ENCODE peak calls at places on chromosomes 4 and X, in nine cellular contexts. E, R, K, U, Y, C, W, A and F are unnamed samples.

GRCh38 chr4:159764343-159764952 is 661.6 kb downstream of the RAPGEF2 start:
- DNase-seq in E (no peak), W (no peak), Y (no peak), U (peak), A (no peak), R (no peak), C (peak), K (peak), F (no peak)

GRCh38 chrX:48747415-48748026 is 14.0 kb upstream of the GLOD5 start:
- DNase-seq in E (no peak), Y (no peak), R (no peak), W (no peak), A (no peak), C (no peak), K (no peak), U (no peak), F (no peak)

GRCh38 chr4:1578968-1579833 is 104.9 kb downstream of the FAM53A start:
- DNase-seq in U (no peak), R (no peak), K (peak), W (peak), C (no peak), Y (peak), E (peak), A (peak), F (no peak)

GRCh38 chr4:73707918-73708577 is 32.3 kb upstream of the CXCL8 start:
- DNase-seq in E (no peak), Y (no peak), U (no peak), R (peak), W (peak), A (no peak), C (no peak), K (no peak), F (no peak)

GRCh38 chr4:73259552-73260140 is 1.0 kb upstream of the ANKRD17 start:
- DNase-seq in Y (no peak), E (no peak), K (no peak), U (no peak), C (no peak), W (no peak), R (no peak), A (peak), F (no peak)

GRCh38 chrX:9466115-9466495 is 1.2 kb downstream of the TBL1X start:
- DNase-seq in E (peak), Y (no peak), R (no peak), A (peak), U (no peak), W (peak), C (no peak), K (peak), F (peak)

GRCh38 chrX:49072712-49073095 is 1.1 kb downstream of the PRAF2 start:
- DNase-seq in R (no peak), Y (no peak), W (no peak), C (no peak), A (no peak), E (no peak), U (no peak), K (no peak), F (no peak)

GRCh38 chr4:120853101-120853940 is 69.2 kb downstream of the PRDM5 start:
- DNase-seq in R (no peak), A (no peak), W (no peak), E (no peak), K (no peak), U (no peak), Y (no peak), C (no peak), F (no peak)

GRCh38 chr4:48623182-48623780 is 133.2 kb downstream of the ZAR1 start:
- DNase-seq in A (no peak), C (no peak), R (no peak), W (no peak), E (no peak), Y (no peak), K (no peak), U (no peak), F (no peak)

GRCh38 chr4:3311489-3312171 is 18.8 kb downstream of the RGS12 start:
- DNase-seq in W (peak), R (no peak), C (no peak), U (no peak), E (no peak), K (no peak), A (no peak), Y (no peak), F (no peak)

GRCh38 chr4:71456841-71457240 is 118.0 kb downstream of the SLC4A4 start:
- DNase-seq in R (peak), Y (no peak), U (no peak), A (no peak), W (no peak), C (peak), E (no peak), K (no peak), F (no peak)

GRCh38 chrX:153944140-153944799 is at the start of gene RENBP:
- DNase-seq in W (peak), Y (peak), E (peak), U (no peak), C (no peak), R (no peak), A (peak), K (no peak), F (no peak)

GRCh38 chrX:134932528-134933217 is 58.1 kb upstream of the SMIM10 start:
- DNase-seq in R (no peak), Y (no peak), E (no peak), K (no peak), U (no peak), A (no peak), W (no peak), C (no peak), F (no peak)

GRCh38 chr4:150784305-150784704 is 202.4 kb downstream of the MAB21L2 start:
- DNase-seq in A (no peak), K (no peak), E (no peak), C (no peak), Y (no peak), U (no peak), R (no peak), W (no peak), F (no peak)

GRCh38 chr4:184389978-184390518 is 84.3 kb downstream of the IRF2 start:
- DNase-seq in E (no peak), A (no peak), C (no peak), K (no peak), Y (no peak), W (no peak), U (no peak), R (no peak), F (no peak)

GRCh38 chr4:122500852-122501501 is 44.5 kb upstream of the IL2 start:
- DNase-seq in E (no peak), A (no peak), Y (no peak), W (no peak), K (no peak), R (no peak), U (no peak), C (no peak), F (no peak)